ENCODE peak calls at places on chromosome 20, in four cellular contexts. F is stimulated activated CD4-positive, alpha-beta T cell treated with anti-CD3 and anti-CD28 coated beads, Interleukin-2, amount 100 ng/mL, for 48 hours; L is HT1080; B is endodermal cell. U is an unnamed sample.

GRCh38 chr20:59857951-59858350 is 75.5 kb downstream of the SYCP2 start:
- DNase-seq in F (no peak), L (no peak), B (no peak), U (no peak)

GRCh38 chr20:50762045-50762422 is 30.7 kb downstream of the PARD6B start:
- DNase-seq in F (no peak), L (no peak), B (no peak), U (peak; percentile 13)

GRCh38 chr20:59495894-59496510 is 108.3 kb upstream of the PHACTR3 start:
- DNase-seq in F (peak; percentile 64), L (peak; percentile 44), B (peak; percentile 93), U (peak; percentile 86)

GRCh38 chr20:58327211-58327610 is 17.7 kb downstream of the RAB22A start:
- DNase-seq in F (no peak), L (no peak), B (no peak), U (no peak)

GRCh38 chr20:2809690-2810089 is 5.1 kb upstream of the C20orf141 start:
- DNase-seq in F (no peak), L (no peak), B (no peak), U (no peak)

GRCh38 chr20:13422637-13423036 is 201.6 kb downstream of the ISM1 start:
- DNase-seq in F (no peak), L (no peak), B (no peak), U (no peak)

GRCh38 chr20:4090756-4091331 is 75.5 kb upstream of the RNF24 start:
- DNase-seq in F (no peak), L (peak; percentile 69), B (no peak), U (peak; percentile 39)

GRCh38 chr20:19813839-19814238 is 55.8 kb downstream of the RIN2 start:
- DNase-seq in F (no peak), L (no peak), B (no peak), U (no peak)

GRCh38 chr20:59939879-59940128 is 301 bp downstream of the PPP1R3D start:
- DNase-seq in F (no peak), L (no peak), B (no peak), U (no peak)

GRCh38 chr20:44856847-44857448 is 28.6 kb upstream of the YWHAB start:
- DNase-seq in F (no peak), L (peak; percentile 57), B (no peak), U (no peak)

U was measured in ecto neural progenitor cell.